ENCODE peak calls at places on chromosomes 2 and 18, in nine cellular contexts. I is CD4-positive, alpha-beta T cell; P is astrocyte; U is right cardiac atrium; Y is WTC11; Q is renal cortical epithelial cell; C is retina; D is GOT3; S is Calu3. O is an unnamed sample.
A peak's percentile ranks its signal among the peaks of the same experiment; 100 is the strongest.

GRCh38 chr2:215451012-215451756 is 15.3 kb upstream of the FN1 start:
- DNase-seq in C (no peak), P (peak; percentile 77), Y (no peak), I (no peak), U (no peak), D (no peak), Q (no peak), S (no peak), O (no peak)

GRCh38 chr2:149877913-149878312 is 290.3 kb upstream of the MMADHC start:
- DNase-seq in P (peak; percentile 40), I (no peak), S (peak; percentile 60), Y (no peak), Q (peak; percentile 79), C (no peak), U (no peak), D (no peak), O (peak; percentile 30)

GRCh38 chr2:108905906-108906305 is 83.1 kb downstream of the EDAR start:
- DNase-seq in Y (no peak), S (no peak), I (no peak), D (no peak), P (no peak), Q (no peak), U (no peak), C (no peak), O (no peak)

GRCh38 chr2:164815071-164815793 is 26.4 kb downstream of the COBLL1 start:
- DNase-seq in P (no peak), Q (no peak), S (no peak), D (no peak), U (no peak), C (no peak), Y (no peak), I (no peak), O (no peak)

GRCh38 chr2:184596819-184597411 is 1.4 kb upstream of the ZNF804A start:
- DNase-seq in P (peak; percentile 75), U (no peak), C (no peak), Y (no peak), Q (peak; percentile 61), D (no peak), I (no peak), S (no peak), O (no peak)

GRCh38 chr18:30746224-30746623 is 296.3 kb downstream of the DSC3 start:
- DNase-seq in P (no peak), U (no peak), S (no peak), Y (no peak), D (no peak), C (no peak), I (no peak), Q (no peak), O (no peak)

GRCh38 chr2:219571311-219572236 is at the start of gene OBSL1:
- DNase-seq in P (peak; percentile 67), Q (peak; percentile 58), I (no peak), D (no peak), C (peak; percentile 81), S (peak; percentile 79), Y (peak; percentile 88), U (peak; percentile 85), O (peak; percentile 57)

GRCh38 chr2:44996356-44996755 is 12.9 kb downstream of the SIX2 start:
- DNase-seq in D (no peak), I (no peak), S (no peak), C (no peak), U (no peak), P (no peak), Y (no peak), Q (no peak), O (no peak)

GRCh38 chr2:29123584-29124349 is 8.6 kb downstream of the CLIP4 start:
- DNase-seq in Q (peak; percentile 92), D (no peak), S (peak; percentile 62), I (no peak), C (no peak), U (no peak), Y (no peak), P (peak; percentile 93), O (peak; percentile 33)

GRCh38 chr2:236702693-236703092 is 133.1 kb downstream of the ACKR3 start:
- DNase-seq in P (no peak), Q (no peak), S (no peak), U (no peak), D (no peak), I (no peak), C (no peak), Y (no peak), O (no peak)

GRCh38 chr18:41312241-41312590 is 642.8 kb upstream of the PIK3C3 start:
- DNase-seq in C (no peak), S (no peak), U (no peak), Y (no peak), P (no peak), D (no peak), I (no peak), Q (no peak), O (no peak)

GRCh38 chr2:40797115-40797514 is 345.2 kb upstream of the SLC8A1 start:
- DNase-seq in S (peak; percentile 14), P (peak; percentile 18), I (no peak), Y (no peak), U (no peak), Q (peak; percentile 75), D (no peak), C (no peak), O (no peak)

GRCh38 chr2:231480781-231481180 is 16.5 kb upstream of the NCL start:
- DNase-seq in D (no peak), P (no peak), Q (no peak), U (no peak), S (no peak), I (no peak), C (no peak), Y (no peak), O (no peak)

GRCh38 chr2:26281226-26281625 is 36.5 kb downstream of the HADHB start:
- DNase-seq in P (no peak), I (no peak), S (no peak), C (no peak), U (no peak), D (no peak), Y (no peak), Q (no peak), O (no peak)

GRCh38 chr18:67310826-67311225 is 205.7 kb downstream of the DSEL start:
- DNase-seq in P (peak; percentile 13), Q (no peak), I (no peak), C (no peak), Y (no peak), U (no peak), S (no peak), D (no peak), O (no peak)

GRCh38 chr2:221716434-221717303 is 144.6 kb upstream of the EPHA4 start:
- DNase-seq in S (no peak), Q (peak; percentile 91), P (peak; percentile 71), C (no peak), D (no peak), U (no peak), I (no peak), Y (no peak), O (no peak)

GRCh38 chr2:235935773-235936172 is 232.4 kb downstream of the GBX2 start:
- DNase-seq in S (no peak), D (no peak), I (no peak), U (no peak), Q (no peak), Y (no peak), C (no peak), P (no peak), O (no peak)

GRCh38 chr2:230873670-230874401 is 9.1 kb downstream of the ITM2C start:
- DNase-seq in P (no peak), I (no peak), U (no peak), Y (no peak), S (no peak), C (no peak), Q (no peak), D (no peak), O (no peak)

GRCh38 chr2:111662039-111662740 is 221.8 kb downstream of the ANAPC1 start:
- DNase-seq in I (no peak), U (no peak), P (peak; percentile 79), D (no peak), Y (no peak), S (no peak), C (no peak), Q (no peak), O (no peak)

GRCh38 chr2:218074031-218074430 is 5.0 kb downstream of the RUFY4 start:
- DNase-seq in D (no peak), S (peak; percentile 65), I (peak; percentile 5), P (no peak), Y (peak; percentile 77), Q (peak; percentile 3), U (no peak), C (no peak), O (peak; percentile 44)

GRCh38 chr2:172930871-172931255 is 144.8 kb upstream of the MAP3K20 start:
- DNase-seq in Y (no peak), U (no peak), P (no peak), S (no peak), D (no peak), I (no peak), C (no peak), Q (no peak), O (no peak)

GRCh38 chr18:3603460-3604259 is 153.7 kb downstream of the TGIF1 start:
- DNase-seq in S (peak; percentile 72), Y (peak; percentile 59), I (no peak), C (peak; percentile 60), Q (peak; percentile 99), D (peak; percentile 10), P (peak; percentile 97), U (peak; percentile 38), O (peak; percentile 99)

GRCh38 chr18:79604205-79604912 is 75.2 kb upstream of the CTDP1 start:
- DNase-seq in Q (no peak), Y (no peak), S (no peak), I (no peak), U (no peak), P (no peak), C (no peak), D (no peak), O (no peak)

GRCh38 chr18:12394428-12394827 is 13.3 kb upstream of the PRELID3A start:
- DNase-seq in D (no peak), Y (peak; percentile 67), U (no peak), S (peak; percentile 58), I (no peak), C (no peak), Q (no peak), P (no peak), O (no peak)

GRCh38 chr18:70314383-70314782 is 25.5 kb downstream of the SOCS6 start:
- DNase-seq in C (no peak), Y (no peak), I (no peak), Q (no peak), U (no peak), S (no peak), P (no peak), D (no peak), O (no peak)

GRCh38 chr2:95320344-95320712 is 23.2 kb downstream of the KCNIP3 start:
- DNase-seq in D (no peak), C (no peak), S (no peak), I (no peak), Q (no peak), Y (no peak), P (no peak), U (no peak), O (no peak)

GRCh38 chr2:11559786-11560155 is 25.9 kb downstream of the GREB1 start:
- DNase-seq in D (no peak), Y (no peak), C (no peak), P (no peak), Q (no peak), I (no peak), U (no peak), S (no peak), O (no peak)

GRCh38 chr2:167706800-167707199 is 540.6 kb downstream of the STK39 start:
- DNase-seq in S (no peak), Q (peak; percentile 52), P (no peak), D (no peak), Y (no peak), U (no peak), I (no peak), C (no peak), O (no peak)

GRCh38 chr2:40123746-40124145 is 328.1 kb downstream of the SLC8A1 start:
- DNase-seq in C (no peak), P (no peak), Q (no peak), Y (no peak), S (no peak), U (no peak), I (no peak), D (no peak), O (no peak)

GRCh38 chr2:19901458-19902271 is at the start of gene TTC32:
- DNase-seq in C (peak; percentile 99), U (peak; percentile 94), S (peak; percentile 92), Q (peak; percentile 88), I (peak; percentile 90), D (peak; percentile 93), Y (peak; percentile 91), P (peak; percentile 93), O (peak; percentile 95)

GRCh38 chr18:79589601-79590091 is 90.0 kb upstream of the CTDP1 start:
- DNase-seq in Q (no peak), U (no peak), C (no peak), D (no peak), I (no peak), P (no peak), S (no peak), Y (peak; percentile 7), O (no peak)

O was measured in SK-MEL-5.